ENCODE peak calls at places on chromosomes 12 and 14, in nine cellular contexts. X is AG04450, O is tibial artery, K is neuronal stem cell, M is fibroblast of lung, A is heart left ventricle, E is left ventricle myocardium inferior, Z is right cardiac atrium, D is K562. T is an unnamed sample.

GRCh38 chr14:29798078-29798477 is 129.6 kb downstream of the PRKD1 start:
- DNase-seq in X (no peak), O (no peak), K (no peak), M (no peak), A (no peak), E (no peak), Z (no peak), D (no peak), T (no peak)

GRCh38 chr12:57476162-57476992 is 3.3 kb downstream of the ARHGAP9 start:
- DNase-seq in X (no peak), O (no peak), K (no peak), M (no peak), A (no peak), E (no peak), Z (no peak), D (no peak), T (no peak)

GRCh38 chr12:117857632-117858274 is 111.0 kb downstream of the KSR2 start:
- DNase-seq in X (no peak), O (no peak), K (peak; percentile 39), M (peak; percentile 28), A (no peak), E (no peak), Z (no peak), D (peak; percentile 63), T (peak; percentile 53)

GRCh38 chr12:13162904-13163303 is 33.6 kb upstream of the EMP1 start:
- DNase-seq in X (no peak), O (no peak), K (no peak), M (no peak), A (no peak), E (no peak), Z (no peak), D (no peak), T (no peak)

GRCh38 chr12:87871061-87871460 is 158.1 kb downstream of the C12orf50 start:
- DNase-seq in X (peak; percentile 11), O (no peak), K (no peak), M (peak; percentile 30), A (no peak), E (no peak), Z (no peak), D (no peak), T (no peak)

GRCh38 chr14:85528882-85529585 is 910 bp upstream of the FLRT2 start:
- DNase-seq in X (no peak), O (no peak), K (peak; percentile 35), M (peak; percentile 84), A (no peak), E (no peak), Z (peak; percentile 11), D (no peak), T (peak; percentile 79)

GRCh38 chr14:36835145-36835544 is 173.5 kb downstream of the PAX9 start:
- DNase-seq in X (no peak), O (no peak), K (no peak), M (no peak), A (no peak), E (no peak), Z (no peak), D (peak; percentile 9), T (no peak)

GRCh38 chr12:464484-465267 is 4.9 kb downstream of the B4GALNT3 start:
- DNase-seq in X (no peak), O (no peak), K (no peak), M (peak; percentile 26), A (peak; percentile 40), E (no peak), Z (no peak), D (no peak), T (no peak)

GRCh38 chr12:12511895-12512674 is 50.6 kb downstream of the DUSP16 start:
- DNase-seq in X (no peak), O (no peak), K (no peak), M (no peak), A (no peak), E (no peak), Z (no peak), D (no peak), T (no peak)

GRCh38 chr14:74535756-74536325 is 42.3 kb downstream of the ISCA2 start:
- DNase-seq in X (no peak), O (no peak), K (no peak), M (no peak), A (no peak), E (no peak), Z (no peak), D (no peak), T (no peak)

GRCh38 chr12:19276767-19277166 is 147.2 kb downstream of the PLEKHA5 start:
- DNase-seq in X (no peak), O (no peak), K (no peak), M (no peak), A (no peak), E (no peak), Z (no peak), D (no peak), T (no peak)

GRCh38 chr12:19278407-19278806 is 148.9 kb downstream of the PLEKHA5 start:
- DNase-seq in X (no peak), O (no peak), K (no peak), M (no peak), A (no peak), E (no peak), Z (no peak), D (no peak), T (no peak)

GRCh38 chr12:19277707-19278106 is 148.2 kb downstream of the PLEKHA5 start:
- DNase-seq in X (no peak), O (no peak), K (peak; percentile 17), M (no peak), A (no peak), E (no peak), Z (no peak), D (no peak), T (no peak)

DNA sequence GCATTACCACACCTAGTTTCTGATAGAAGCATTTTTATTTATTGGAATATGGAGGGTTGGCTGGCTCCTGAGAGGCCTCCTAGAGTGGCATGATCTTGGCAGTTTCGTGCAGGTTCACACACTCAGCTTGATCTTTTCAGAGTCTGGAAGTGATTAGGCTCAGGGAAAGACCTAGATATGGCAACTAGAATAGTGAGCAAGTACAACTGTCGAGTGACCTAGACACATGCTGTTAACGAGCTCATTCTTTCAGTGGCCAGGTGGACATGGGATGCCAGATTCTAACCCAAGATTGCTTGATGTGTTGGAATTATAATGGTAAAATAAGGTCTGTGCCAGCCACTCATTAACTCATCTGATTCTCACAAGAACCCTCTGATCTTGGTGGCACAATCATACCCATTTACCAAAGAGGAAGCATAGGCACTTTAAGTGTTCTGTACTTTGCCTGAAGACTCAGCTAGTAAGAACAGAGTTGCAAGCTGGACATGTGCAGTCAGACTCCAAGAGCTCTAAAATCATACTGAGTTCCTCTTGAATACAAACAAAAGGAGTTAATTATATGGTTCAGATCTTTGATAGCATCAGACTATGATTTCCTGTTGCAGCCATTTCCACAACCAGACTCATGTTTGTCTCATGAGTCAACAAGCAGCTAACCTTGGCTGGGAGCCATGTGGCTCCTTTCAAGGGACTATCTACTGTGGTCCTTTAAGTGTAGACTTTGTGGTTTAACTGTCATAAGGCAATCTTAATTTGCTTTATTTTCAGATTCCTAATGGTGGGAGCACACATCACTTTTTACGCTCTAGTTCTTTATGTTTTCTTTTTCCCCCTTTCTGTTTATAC is 144.2 kb downstream of the PLEKHA5 start:
- DNase-seq in X (peak; percentile 86), O (peak; percentile 74), K (no peak), M (peak; percentile 99), A (peak; percentile 72), E (peak; percentile 67), Z (peak; percentile 83), D (peak; percentile 21), T (peak; percentile 97)
- H3K27ac ChIP-seq in X (peak overlapping the region; percentile 33), O (no peak overlapping the region), K (no peak overlapping the region), M (no peak overlapping the region), A (no peak overlapping the region), E (peak overlapping the region; percentile 30), Z (no peak overlapping the region), D (peak overlapping the region; percentile 24), T (peak overlapping the region; percentile 83)

GRCh38 chr12:14883663-14884062 is 2.0 kb downstream of the MGP start:
- DNase-seq in X (no peak), O (no peak), K (no peak), M (no peak), A (no peak), E (no peak), Z (no peak), D (no peak), T (no peak)
- H3K27ac ChIP-seq in X (no peak overlapping the region), O (peak overlapping the region; percentile 87), K (no peak overlapping the region), M (no peak overlapping the region), A (peak overlapping the region; percentile 80), E (peak overlapping the region; percentile 83), Z (no peak overlapping the region), D (no peak overlapping the region), T (no peak overlapping the region)

GRCh38 chr12:120071493-120072020 is 45.0 kb downstream of the RAB35 start:
- DNase-seq in X (no peak), O (no peak), K (no peak), M (no peak), A (no peak), E (no peak), Z (no peak), D (no peak), T (no peak)

GRCh38 chr12:120076651-120077050 is 39.9 kb downstream of the RAB35 start:
- DNase-seq in X (no peak), O (no peak), K (no peak), M (no peak), A (no peak), E (no peak), Z (no peak), D (no peak), T (no peak)

GRCh38 chr12:120069278-120069677 is 47.3 kb downstream of the RAB35 start:
- DNase-seq in X (no peak), O (no peak), K (no peak), M (no peak), A (no peak), E (no peak), Z (no peak), D (no peak), T (no peak)

GRCh38 chr12:120075034-120075616 is 41.4 kb downstream of the RAB35 start:
- DNase-seq in X (no peak), O (no peak), K (no peak), M (no peak), A (no peak), E (no peak), Z (no peak), D (no peak), T (no peak)

DNA sequence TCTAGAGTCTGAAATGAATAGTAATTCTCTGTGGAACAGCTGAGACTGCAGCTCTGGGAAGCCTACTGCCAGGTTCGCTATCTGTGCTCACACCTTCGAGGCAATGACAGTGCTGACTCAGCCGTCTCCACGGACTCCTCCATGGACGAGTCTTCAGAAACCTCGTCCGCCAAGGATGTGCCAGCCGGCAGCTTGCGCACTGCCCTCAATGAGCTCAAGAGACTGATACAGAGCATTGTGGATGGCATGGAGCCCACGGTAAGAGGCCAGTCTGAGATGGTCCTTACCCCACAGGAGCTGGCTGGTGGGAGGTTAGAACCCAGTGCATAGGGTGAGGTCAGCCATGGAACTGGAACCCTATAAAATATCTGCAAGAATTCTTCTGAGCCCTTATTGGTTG is 44.1 kb downstream of the RAB35 start:
- DNase-seq in X (no peak), O (no peak), K (no peak), M (no peak), A (no peak), E (no peak), Z (no peak), D (peak; percentile 37), T (no peak)
- H3K27ac ChIP-seq in X (no peak overlapping the region), O (no peak overlapping the region), K (no peak overlapping the region), M (no peak overlapping the region), A (no peak overlapping the region), E (no peak overlapping the region), Z (no peak overlapping the region), D (no peak overlapping the region), T (no peak overlapping the region)

DNA sequence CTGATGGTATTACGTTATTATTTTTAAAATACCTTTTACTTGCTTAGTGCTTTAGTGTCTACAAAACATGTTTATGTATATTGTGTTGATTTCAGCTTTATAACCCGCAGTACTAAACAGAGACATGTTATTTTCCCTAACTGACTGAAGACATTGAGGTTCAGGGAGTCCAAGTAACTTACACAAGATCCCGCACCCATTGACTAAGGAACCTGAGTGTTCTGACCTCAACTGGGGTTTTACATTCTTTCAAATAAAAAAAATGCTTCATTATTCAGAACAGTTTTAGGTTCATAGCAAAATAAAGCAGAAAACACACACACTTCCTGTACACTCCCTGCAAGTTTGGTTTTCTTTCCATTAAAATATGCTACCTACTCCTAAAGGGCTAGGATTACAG is 60.4 kb upstream of the METAP2 start:
- DNase-seq in X (no peak), O (no peak), K (no peak), M (peak; percentile 19), A (no peak), E (no peak), Z (no peak), D (no peak), T (no peak)
- H3K27ac ChIP-seq in X (no peak overlapping the region), O (peak overlapping the region; percentile 41), K (no peak overlapping the region), M (no peak overlapping the region), A (no peak overlapping the region), E (no peak overlapping the region), Z (no peak overlapping the region), D (no peak overlapping the region), T (no peak overlapping the region)